ENCODE peak calls at places on chromosome 1, in four cellular contexts. One of them, this sample, is unnamed.

GRCh38 chr1:91768786-91769697 is 116.9 kb downstream of the TGFBR3 start:
- DNase-seq in amniotic epithelial cell: peak; percentile 26
- DNase-seq in stimulated activated CD8-positive, alpha-beta memory T cell treated with anti-CD3 and anti-CD28 coated beads, Interleukin-2, amount 100 ng/mL, for 1 hour: no peak
- DNase-seq in EL: peak; percentile 83
- DNase-seq in this sample: no peak

GRCh38 chr1:238777551-238777950 is 608.8 kb upstream of the CHRM3 start:
- DNase-seq in amniotic epithelial cell: peak; percentile 11
- DNase-seq in stimulated activated CD8-positive, alpha-beta memory T cell treated with anti-CD3 and anti-CD28 coated beads, Interleukin-2, amount 100 ng/mL, for 1 hour: no peak
- DNase-seq in EL: peak; percentile 43
- DNase-seq in this sample: peak; percentile 12

GRCh38 chr1:186967659-186968394 is 139.1 kb downstream of the PLA2G4A start:
- DNase-seq in amniotic epithelial cell: peak; percentile 60
- DNase-seq in stimulated activated CD8-positive, alpha-beta memory T cell treated with anti-CD3 and anti-CD28 coated beads, Interleukin-2, amount 100 ng/mL, for 1 hour: no peak
- DNase-seq in EL: peak; percentile 71
- DNase-seq in this sample: peak; percentile 55

GRCh38 chr1:157984469-157984868 is 9.0 kb upstream of the KIRREL1 start:
- DNase-seq in amniotic epithelial cell: no peak
- DNase-seq in stimulated activated CD8-positive, alpha-beta memory T cell treated with anti-CD3 and anti-CD28 coated beads, Interleukin-2, amount 100 ng/mL, for 1 hour: no peak
- DNase-seq in EL: no peak
- DNase-seq in this sample: no peak

GRCh38 chr1:65149391-65149729 is 1.4 kb downstream of the AK4 start:
- DNase-seq in amniotic epithelial cell: no peak
- DNase-seq in stimulated activated CD8-positive, alpha-beta memory T cell treated with anti-CD3 and anti-CD28 coated beads, Interleukin-2, amount 100 ng/mL, for 1 hour: no peak
- DNase-seq in EL: no peak
- DNase-seq in this sample: no peak

GRCh38 chr1:88327391-88328267 is 356.4 kb upstream of the PKN2 start:
- DNase-seq in amniotic epithelial cell: peak; percentile 82
- DNase-seq in stimulated activated CD8-positive, alpha-beta memory T cell treated with anti-CD3 and anti-CD28 coated beads, Interleukin-2, amount 100 ng/mL, for 1 hour: no peak
- DNase-seq in EL: peak; percentile 78
- DNase-seq in this sample: peak; percentile 91

GRCh38 chr1:167057297-167057688 is 32.9 kb downstream of the GPA33 start:
- DNase-seq in amniotic epithelial cell: peak; percentile 33
- DNase-seq in stimulated activated CD8-positive, alpha-beta memory T cell treated with anti-CD3 and anti-CD28 coated beads, Interleukin-2, amount 100 ng/mL, for 1 hour: no peak
- DNase-seq in EL: peak; percentile 28
- DNase-seq in this sample: peak; percentile 37

GRCh38 chr1:156356875-156357534 is 12.0 kb upstream of the RHBG start:
- DNase-seq in amniotic epithelial cell: no peak
- DNase-seq in stimulated activated CD8-positive, alpha-beta memory T cell treated with anti-CD3 and anti-CD28 coated beads, Interleukin-2, amount 100 ng/mL, for 1 hour: peak; percentile 44
- DNase-seq in EL: peak; percentile 36
- DNase-seq in this sample: peak; percentile 33

GRCh38 chr1:51515982-51516638 is 3.0 kb downstream of the EPS15 start:
- DNase-seq in amniotic epithelial cell: no peak
- DNase-seq in stimulated activated CD8-positive, alpha-beta memory T cell treated with anti-CD3 and anti-CD28 coated beads, Interleukin-2, amount 100 ng/mL, for 1 hour: no peak
- DNase-seq in EL: no peak
- DNase-seq in this sample: no peak

GRCh38 chr1:48208251-48208650 is 14.3 kb upstream of the SLC5A9 start:
- DNase-seq in amniotic epithelial cell: no peak
- DNase-seq in stimulated activated CD8-positive, alpha-beta memory T cell treated with anti-CD3 and anti-CD28 coated beads, Interleukin-2, amount 100 ng/mL, for 1 hour: no peak
- DNase-seq in EL: no peak
- DNase-seq in this sample: no peak

GRCh38 chr1:42932442-42932941 is 26.2 kb downstream of the SLC2A1 start:
- DNase-seq in amniotic epithelial cell: no peak
- DNase-seq in stimulated activated CD8-positive, alpha-beta memory T cell treated with anti-CD3 and anti-CD28 coated beads, Interleukin-2, amount 100 ng/mL, for 1 hour: no peak
- DNase-seq in EL: no peak
- DNase-seq in this sample: no peak

GRCh38 chr1:66495490-66495889 is 38.5 kb upstream of the SGIP1 start:
- DNase-seq in amniotic epithelial cell: no peak
- DNase-seq in stimulated activated CD8-positive, alpha-beta memory T cell treated with anti-CD3 and anti-CD28 coated beads, Interleukin-2, amount 100 ng/mL, for 1 hour: no peak
- DNase-seq in EL: peak; percentile 41
- DNase-seq in this sample: peak; percentile 34

GRCh38 chr1:11929849-11930248 is 3.6 kb upstream of the KIAA2013 start:
- DNase-seq in amniotic epithelial cell: peak; percentile 46
- DNase-seq in stimulated activated CD8-positive, alpha-beta memory T cell treated with anti-CD3 and anti-CD28 coated beads, Interleukin-2, amount 100 ng/mL, for 1 hour: no peak
- DNase-seq in EL: peak; percentile 89
- DNase-seq in this sample: peak; percentile 77

GRCh38 chr1:27724961-27725373 is 794 bp upstream of the FAM76A start:
- DNase-seq in amniotic epithelial cell: peak; percentile 22
- DNase-seq in stimulated activated CD8-positive, alpha-beta memory T cell treated with anti-CD3 and anti-CD28 coated beads, Interleukin-2, amount 100 ng/mL, for 1 hour: no peak
- DNase-seq in EL: no peak
- DNase-seq in this sample: peak; percentile 6

GRCh38 chr1:8950309-8950708 is 4.6 kb downstream of the CA6 start:
- DNase-seq in amniotic epithelial cell: no peak
- DNase-seq in stimulated activated CD8-positive, alpha-beta memory T cell treated with anti-CD3 and anti-CD28 coated beads, Interleukin-2, amount 100 ng/mL, for 1 hour: no peak
- DNase-seq in EL: no peak
- DNase-seq in this sample: no peak

This sample was measured in fibroblast of pulmonary artery.